ENCODE peak calls at places on chromosomes 13 and 19, in four cellular contexts. U, F, X and I are unnamed samples. For H3K27me3, the result is how much of the 10 kb centered on the place peaks cover.

GRCh38 chr13:73179906-73180305 is 121.1 kb downstream of the KLF5 start:
- DNase-seq in U (no peak), F (no peak), X (no peak), I (no peak)

GRCh38 chr13:31794452-31794851 is 55.1 kb downstream of the RXFP2 start:
- DNase-seq in U (no peak), F (no peak), X (no peak), I (no peak)

GRCh38 chr19:12163841-12164240 is 945 bp downstream of the ZNF136 start:
- DNase-seq in U (no peak), F (no peak), X (peak), I (no peak)

GRCh38 chr13:37173214-37173613 is 67.8 kb upstream of the CSNK1A1L start:
- DNase-seq in U (no peak), F (no peak), X (no peak), I (no peak)

GRCh38 chr13:39035799-39036198 is 2.1 kb downstream of the PROSER1 start:
- DNase-seq in U (no peak), F (no peak), X (no peak), I (no peak)

GRCh38 chr13:69291292-69291906 is 816.2 kb upstream of the ATXN8OS start:
- DNase-seq in U (no peak), F (no peak), X (no peak), I (no peak)

GRCh38 chr13:30465541-30466357 is at the start of gene HMGB1:
- DNase-seq in U (peak), F (peak), X (peak), I (peak)

GRCh38 chr19:6963937-6964336 is 57.3 kb downstream of the MBD3L2B start:
- DNase-seq in U (no peak), F (no peak), X (no peak), I (peak)

GRCh38 chr13:31930901-31931522 is 100.6 kb upstream of the FRY start:
- DNase-seq in U (no peak), F (peak), X (no peak), I (no peak)

GRCh38 chr19:40627486-40628279 is 26.5 kb downstream of the LTBP4 start:
- DNase-seq in U (no peak), F (no peak), X (peak), I (no peak)

GRCh38 chr19:35559781-35560180 is 3.7 kb downstream of the ATP4A start:
- DNase-seq in U (no peak), F (no peak), X (no peak), I (no peak)

GRCh38 chr19:35558400-35559280 is 4.8 kb downstream of the ATP4A start:
- DNase-seq in U (no peak), F (no peak), X (no peak), I (no peak)

GRCh38 chr19:35560271-35560670 is 3.2 kb downstream of the ATP4A start:
- DNase-seq in U (no peak), F (no peak), X (no peak), I (no peak)

GRCh38 chr19:35560677-35561076 is 2.8 kb downstream of the ATP4A start:
- DNase-seq in U (no peak), F (no peak), X (no peak), I (no peak)

GRCh38 chr19:35559281-35559659 is 4.2 kb downstream of the ATP4A start:
- DNase-seq in U (no peak), F (peak), X (no peak), I (peak)
- H3K27me3 ChIP-seq in U (under half), F (under half), X (half or more), I (under half)

GRCh38 chr13:41229356-41229755 is 34.0 kb downstream of the MTRF1 start:
- DNase-seq in U (no peak), F (no peak), X (no peak), I (no peak)

GRCh38 chr13:41222259-41222852 is 28.0 kb upstream of the KBTBD7 start:
- DNase-seq in U (peak), F (peak), X (peak), I (peak)

DNA sequence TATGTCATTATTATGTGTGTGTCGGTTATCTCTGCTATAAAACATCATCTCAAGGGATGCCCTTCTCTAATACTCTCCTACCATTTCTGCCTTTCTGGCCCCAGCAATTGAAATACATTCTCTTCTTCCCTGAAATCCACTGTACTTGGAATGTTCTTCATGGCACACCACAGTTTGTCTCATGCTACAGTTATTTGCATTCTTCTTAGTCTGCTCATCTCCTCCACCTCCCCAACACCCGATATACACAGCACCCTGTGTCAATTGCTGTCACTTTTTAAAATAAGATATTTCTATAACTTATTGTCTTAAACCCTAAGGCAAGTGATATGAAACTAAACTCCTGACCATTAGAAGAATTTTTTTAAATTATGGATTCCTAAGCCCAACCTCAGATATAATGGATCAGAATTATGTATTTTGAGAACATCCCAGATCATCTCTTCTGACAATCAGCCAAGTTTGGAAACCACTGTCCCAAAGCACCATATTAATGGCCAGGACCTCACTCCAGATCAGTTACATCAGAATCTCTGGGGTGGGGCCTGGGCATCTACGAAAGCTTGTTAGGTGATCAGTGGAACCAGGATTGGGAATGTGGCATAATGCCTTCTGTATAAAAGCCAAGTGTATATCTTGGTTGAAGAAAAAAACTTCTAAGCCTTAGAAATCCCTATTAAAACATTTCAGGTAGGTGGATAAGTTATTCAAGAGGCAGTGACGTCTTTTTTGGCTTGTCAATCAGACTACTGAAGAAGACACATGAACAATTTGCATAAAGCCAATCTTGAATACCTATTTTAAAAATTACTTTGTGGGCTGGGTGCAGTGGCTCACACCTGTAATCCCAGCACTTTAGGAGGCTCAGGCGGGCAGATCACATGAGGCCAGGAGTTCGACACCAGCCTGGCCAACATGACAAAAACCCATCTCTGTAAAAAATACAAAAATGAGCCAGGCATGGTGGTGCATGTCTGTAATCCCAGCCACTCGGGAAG is 30.0 kb upstream of the KBTBD7 start:
- DNase-seq in U (no peak), F (no peak), X (no peak), I (no peak)
- TF ChIP-seq GABPA in U (no peak), F (no peak), X (no peak), I (no peak)

GRCh38 chr13:74770361-74770760 is 636.2 kb upstream of the KLF12 start:
- DNase-seq in U (no peak), F (no peak), X (no peak), I (no peak)

GRCh38 chr13:74768521-74769090 is 634.4 kb upstream of the KLF12 start:
- DNase-seq in U (no peak), F (no peak), X (no peak), I (no peak)

GRCh38 chr13:74761794-74762193 is 627.6 kb upstream of the KLF12 start:
- DNase-seq in U (no peak), F (no peak), X (no peak), I (no peak)

GRCh38 chr13:74767031-74767430 is 632.8 kb upstream of the KLF12 start:
- DNase-seq in U (no peak), F (no peak), X (no peak), I (no peak)

GRCh38 chr13:74765955-74766354 is 631.8 kb upstream of the KLF12 start:
- DNase-seq in U (no peak), F (no peak), X (no peak), I (no peak)
- H3K27ac ChIP-seq in U (no peak), F (no peak), X (no peak), I (no peak)

GRCh38 chr19:10143700-10144099 is 24.0 kb upstream of the EIF3G start:
- DNase-seq in U (no peak), F (no peak), X (no peak), I (no peak)
- H3K27me3 ChIP-seq in U (under half), F (under half), X (under half), I (under half)

DNA sequence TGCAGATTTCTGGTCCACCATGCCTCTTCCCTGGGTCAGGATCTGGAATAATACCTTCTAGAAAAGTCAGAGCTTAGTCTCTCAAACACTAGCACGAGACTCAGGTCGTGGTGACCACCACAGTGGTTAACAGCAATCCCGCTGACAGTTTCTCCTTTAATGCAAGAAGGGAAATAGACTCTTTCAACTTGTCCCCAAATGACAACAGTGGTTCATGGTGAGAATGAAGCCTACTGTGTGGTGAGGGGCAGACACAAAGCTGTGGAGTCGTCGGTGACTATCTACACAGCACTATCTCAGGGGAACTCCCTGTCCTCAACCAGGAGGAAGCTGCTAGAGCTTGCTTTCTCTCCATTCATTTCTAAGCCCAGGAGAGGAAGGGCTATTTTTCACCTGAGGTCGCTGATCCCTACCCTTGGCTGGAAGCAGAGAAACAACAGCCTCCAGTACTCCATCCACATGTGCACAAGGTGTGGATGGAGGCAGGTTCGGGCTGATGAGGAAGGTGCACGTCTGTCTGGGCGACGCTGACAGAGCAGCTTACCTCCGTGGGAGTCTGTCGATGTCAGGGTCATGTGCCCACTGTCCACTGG is 72.4 kb downstream of the STK24 start:
- DNase-seq in U (no peak), F (peak), X (no peak), I (no peak)
- TF ChIP-seq GABPA in U (no peak), F (no peak), X (no peak), I (no peak)

DNA sequence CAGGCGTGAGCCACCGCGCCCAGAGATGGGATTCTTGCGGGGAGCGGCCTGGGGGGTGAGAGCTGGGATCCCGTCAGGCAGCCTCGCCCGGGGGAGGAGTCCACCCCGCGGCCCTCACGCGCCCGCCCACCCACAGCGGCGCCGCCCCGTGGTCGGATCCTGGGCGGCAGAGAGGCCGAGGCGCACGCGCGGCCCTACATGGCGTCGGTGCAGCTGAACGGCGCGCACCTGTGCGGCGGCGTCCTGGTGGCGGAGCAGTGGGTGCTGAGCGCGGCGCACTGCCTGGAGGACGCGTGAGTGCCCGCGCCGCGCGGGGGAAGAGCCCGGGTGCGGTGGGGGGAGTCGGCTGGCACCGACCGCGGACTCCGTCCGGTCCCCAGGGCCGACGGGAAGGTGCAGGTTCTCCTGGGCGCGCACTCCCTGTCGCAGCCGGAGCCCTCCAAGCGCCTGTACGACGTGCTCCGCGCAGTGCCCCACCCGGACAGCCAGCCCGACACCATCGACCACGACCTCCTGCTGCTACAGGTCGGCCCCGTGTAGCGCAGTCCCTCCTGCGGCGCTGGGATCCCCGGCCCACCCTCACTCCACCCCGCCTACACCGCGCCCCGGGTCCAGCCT is 1.1 kb downstream of the CFD start:
- DNase-seq in U (peak), F (no peak), X (peak), I (peak)
- H3K27ac ChIP-seq in U (no peak), F (no peak), X (no peak), I (peak)

DNA sequence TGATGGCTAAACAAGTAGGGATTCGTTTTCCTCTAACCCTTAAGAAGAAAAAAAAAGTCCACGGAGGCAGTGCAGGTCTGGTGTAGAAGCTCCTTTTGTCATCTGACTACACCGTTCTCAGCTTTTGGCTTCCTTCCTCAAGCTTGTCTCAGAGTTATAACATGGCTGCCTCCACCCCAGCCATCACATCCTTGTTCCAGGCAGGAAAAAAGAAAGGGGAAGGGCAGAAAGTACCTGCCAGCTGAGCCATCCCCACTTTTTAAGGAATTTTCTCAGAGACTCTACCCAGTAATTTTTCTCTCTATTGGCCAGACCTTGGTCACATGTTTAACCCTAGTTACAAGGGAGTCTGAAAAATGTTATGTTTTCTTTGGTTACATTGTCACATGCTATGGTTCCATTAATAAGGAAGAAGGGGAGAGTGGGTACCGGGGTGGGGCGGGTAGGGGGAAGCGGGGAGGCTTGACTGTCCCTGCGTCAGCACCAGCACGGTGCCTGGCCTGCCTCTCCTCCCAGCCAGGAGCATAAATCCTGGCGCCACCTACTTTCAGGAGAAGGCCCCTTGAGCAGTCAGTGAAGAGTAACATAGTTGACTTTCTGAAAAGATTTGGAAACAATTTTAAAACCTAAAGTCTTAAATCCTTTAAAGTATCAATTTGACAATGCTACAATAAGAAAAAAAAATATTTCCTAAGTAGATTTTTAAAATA is 11.1 kb downstream of the FAM124A start:
- DNase-seq in U (no peak), F (no peak), X (no peak), I (no peak)
- H3K27me3 ChIP-seq in U (under half), F (under half), X (under half), I (under half)